ENCODE peak calls at places on chromosomes 1 and 21, in eight cellular contexts. Y is cardiac muscle cell; J is Peyer's patch; O is CD8-positive, alpha-beta T cell; N is sigmoid colon; S is lower lobe of right lung; F is tibial artery; L is esophagus squamous epithelium. W is an unnamed sample.

GRCh38 chr1:221292652-221293051 is 413.4 kb downstream of the HLX start:
- DNase-seq in L (no peak), J (no peak), N (no peak), Y (no peak), F (no peak), O (no peak), S (no peak), W (no peak)

GRCh38 chr1:55285849-55286248 is 70.7 kb upstream of the USP24 start:
- DNase-seq in L (no peak), Y (no peak), N (no peak), O (no peak), S (no peak), F (no peak), J (no peak), W (no peak)

GRCh38 chr21:41651396-41651795 is 115.5 kb downstream of the RIPK4 start:
- DNase-seq in S (no peak), L (no peak), J (peak; percentile 34), Y (no peak), O (no peak), F (peak; percentile 67), N (no peak), W (no peak)

GRCh38 chr1:90386899-90387334 is 330.2 kb downstream of the BARHL2 start:
- DNase-seq in F (no peak), J (no peak), N (no peak), Y (peak; percentile 45), S (no peak), L (no peak), O (no peak), W (no peak)

GRCh38 chr21:32604484-32604883 is 7.7 kb downstream of the CFAP298 start:
- DNase-seq in F (no peak), S (no peak), L (no peak), O (no peak), Y (no peak), J (no peak), N (no peak), W (no peak)

GRCh38 chr21:37153193-37153934 is 80.3 kb downstream of the TTC3 start:
- DNase-seq in Y (peak; percentile 88), L (no peak), N (no peak), S (no peak), O (no peak), J (no peak), F (no peak), W (no peak)

GRCh38 chr21:39313042-39313456 is 383 bp downstream of the BRWD1 start:
- DNase-seq in Y (no peak), O (peak; percentile 40), F (peak; percentile 66), S (no peak), J (peak; percentile 84), N (peak; percentile 70), L (no peak), W (no peak)

GRCh38 chr1:169511339-169512028 is 25.7 kb upstream of the SLC19A2 start:
- DNase-seq in J (no peak), F (peak; percentile 67), N (peak; percentile 80), S (no peak), Y (peak; percentile 90), L (no peak), O (no peak), W (no peak)

GRCh38 chr1:90393025-90393424 is 324.1 kb downstream of the BARHL2 start:
- DNase-seq in F (no peak), L (no peak), N (no peak), S (no peak), Y (no peak), J (no peak), O (no peak), W (no peak)

GRCh38 chr1:183105449-183105848 is 80.6 kb upstream of the LAMC2 start:
- DNase-seq in S (no peak), N (no peak), L (no peak), F (no peak), Y (peak; percentile 63), J (no peak), O (no peak), W (no peak)

GRCh38 chr1:46807046-46807972 is 8.5 kb downstream of the CYP4B1 start:
- DNase-seq in Y (no peak), S (no peak), N (no peak), O (no peak), F (no peak), J (no peak), L (no peak), W (no peak)

GRCh38 chr1:55284856-55285255 is 69.7 kb upstream of the USP24 start:
- DNase-seq in S (no peak), Y (peak; percentile 70), J (no peak), N (peak; percentile 76), F (no peak), L (no peak), O (no peak), W (no peak)

GRCh38 chr1:28518745-28519341 is 13.0 kb downstream of the RCC1 start:
- DNase-seq in L (no peak), Y (peak; percentile 15), O (peak; percentile 22), N (peak; percentile 68), J (no peak), S (no peak), F (no peak), W (peak; percentile 34)

GRCh38 chr1:62516600-62516999 is 79.8 kb downstream of the USP1 start:
- DNase-seq in L (no peak), O (no peak), S (no peak), N (no peak), F (no peak), J (no peak), Y (no peak), W (peak; percentile 14)

GRCh38 chr1:160373696-160374095 is 6.8 kb downstream of the NHLH1 start:
- DNase-seq in L (no peak), J (no peak), N (no peak), O (no peak), F (no peak), Y (no peak), S (no peak), W (no peak)

DNA sequence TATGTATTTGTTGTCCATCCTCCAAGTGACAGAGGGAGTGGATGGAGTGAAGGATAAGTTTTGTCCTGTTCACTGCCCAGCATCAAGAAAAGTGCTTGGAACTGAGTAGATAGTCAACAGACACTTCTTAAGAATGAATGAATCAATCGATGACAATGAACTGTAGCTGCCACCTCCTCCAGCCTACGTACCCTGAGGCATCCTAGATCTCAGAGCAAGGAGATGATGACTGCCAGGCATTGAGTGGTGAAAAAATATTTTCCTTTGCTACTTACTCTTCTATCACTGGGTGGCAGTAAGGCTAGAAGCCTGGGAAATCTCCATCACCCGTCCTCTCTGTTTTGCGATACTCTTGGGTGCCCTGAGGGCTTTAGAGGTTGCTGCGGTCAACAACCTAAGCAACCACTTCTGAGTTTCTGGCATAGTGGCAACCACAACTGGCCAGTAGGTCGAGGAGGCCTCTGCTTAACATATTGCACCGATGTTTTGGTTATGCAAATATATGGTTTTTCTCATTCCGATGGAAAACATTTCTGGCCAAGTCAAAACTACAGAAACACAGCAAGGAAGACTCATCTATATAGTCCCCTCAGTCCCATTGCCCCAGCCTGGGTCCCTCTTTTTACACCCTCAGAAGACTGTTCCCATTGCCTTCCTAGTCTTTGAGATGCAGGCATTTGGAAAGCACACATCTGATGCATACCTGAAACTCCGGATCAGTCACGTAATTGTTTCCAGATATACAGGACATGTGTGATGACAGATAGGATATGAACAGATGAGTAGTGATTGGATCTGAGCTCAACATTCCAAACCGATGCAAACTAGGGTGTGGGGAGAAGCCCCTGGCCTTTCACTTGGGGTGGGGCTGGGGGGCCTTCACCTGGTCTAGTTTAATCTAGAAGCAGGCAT is 136.8 kb downstream of the RUNX1 start:
- DNase-seq in S (no peak), J (no peak), F (no peak), O (no peak), Y (no peak), N (no peak), L (no peak), W (no peak)
- TF ChIP-seq CTCF in S (no peak), J (no peak), F (no peak), O (no peak), Y (no peak), N (no peak), L (no peak), W (no peak)

GRCh38 chr1:108068141-108068540 is 103.2 kb upstream of the VAV3 start:
- DNase-seq in S (no peak), Y (peak; percentile 46), N (no peak), L (no peak), O (no peak), F (no peak), J (no peak), W (no peak)
- H3K4me1 ChIP-seq in S (no peaks in the 10 kb centered on the region), Y (peaks cover 10% of the 10 kb centered on the region), N (peaks cover 5% of the 10 kb centered on the region), L (no peaks in the 10 kb centered on the region), O (peaks cover 8% of the 10 kb centered on the region), F (no peaks in the 10 kb centered on the region), J (no peaks in the 10 kb centered on the region), W (peaks cover 27% of the 10 kb centered on the region)

GRCh38 chr1:2594001-2594640 is 7.5 kb downstream of the PRXL2B start:
- DNase-seq in S (peak; percentile 79), Y (peak; percentile 64), L (no peak), O (no peak), J (peak; percentile 75), N (peak; percentile 70), F (peak; percentile 69), W (no peak)
- H3K4me3 ChIP-seq in S (peak overlapping the region; percentile 43), Y (no peak overlapping the region), L (peak overlapping the region; percentile 52), O (no peak overlapping the region), J (no peak overlapping the region), N (no peak overlapping the region), F (peak overlapping the region; percentile 17), W (no peak overlapping the region)

GRCh38 chr1:6603424-6603850 is 768 bp upstream of the KLHL21 start:
- DNase-seq in F (peak; percentile 87), L (no peak), S (peak; percentile 61), O (peak; percentile 58), Y (peak; percentile 84), J (peak; percentile 76), N (peak; percentile 89), W (peak; percentile 73)

GRCh38 chr1:6600410-6601048 is 2.1 kb downstream of the KLHL21 start:
- DNase-seq in S (no peak), N (no peak), O (no peak), L (no peak), J (no peak), F (no peak), Y (no peak), W (no peak)

GRCh38 chr1:6601049-6601864 is 1.4 kb downstream of the KLHL21 start:
- DNase-seq in O (peak; percentile 78), F (peak; percentile 95), J (peak; percentile 74), Y (peak; percentile 92), N (peak; percentile 94), S (peak; percentile 75), L (peak; percentile 71), W (no peak)

GRCh38 chr1:6602669-6603423 is at the start of gene KLHL21:
- DNase-seq in S (peak; percentile 93), O (peak; percentile 87), J (peak; percentile 93), F (peak; percentile 97), L (peak; percentile 57), N (peak; percentile 97), Y (peak; percentile 93), W (peak; percentile 86)

DNA sequence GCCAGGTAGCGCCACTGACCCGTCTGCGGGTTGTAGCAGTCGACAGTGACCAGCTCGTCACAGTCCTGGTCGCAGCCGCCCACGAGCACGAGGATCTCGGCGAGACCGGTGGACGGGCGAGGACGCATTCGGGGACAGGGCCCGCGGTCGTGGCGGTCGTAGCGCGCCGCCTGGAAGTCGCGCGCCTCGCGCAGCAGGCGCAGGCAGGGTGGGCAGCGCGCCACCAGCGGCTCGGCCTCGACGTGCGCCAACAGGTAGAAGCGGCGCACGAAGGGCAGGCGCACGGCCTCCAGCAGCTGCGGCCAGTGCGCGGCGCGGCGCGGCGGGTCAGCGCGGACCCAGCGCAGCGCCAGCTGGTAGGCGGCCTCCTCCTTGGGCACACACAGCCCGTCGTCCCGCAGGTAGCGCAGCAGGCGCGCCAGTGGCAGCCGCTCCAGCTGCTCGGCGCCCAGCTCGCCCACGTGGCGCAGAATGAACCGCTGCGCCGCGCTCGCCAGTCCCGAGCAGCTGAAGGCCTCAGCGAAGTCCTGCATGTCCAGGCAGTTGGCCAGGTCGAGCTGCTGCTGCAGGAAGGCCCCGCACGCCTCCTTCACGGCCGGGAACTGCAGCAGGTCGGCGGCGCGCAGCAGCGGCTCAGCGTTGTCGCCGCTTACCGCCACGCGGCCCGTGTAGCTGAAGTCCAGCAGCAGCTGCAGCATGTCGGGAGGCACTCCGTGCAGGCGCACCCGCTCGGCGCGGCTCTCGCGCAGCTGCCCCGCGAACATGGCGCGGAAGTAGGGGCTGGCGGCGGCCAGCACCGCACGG is 602 bp downstream of the KLHL21 start:
- DNase-seq in S (peak; percentile 67), L (no peak), Y (no peak), F (peak; percentile 82), O (peak; percentile 33), N (peak; percentile 82), J (peak; percentile 70), W (no peak)
- TF ChIP-seq CTCF in S (no peak), L (peak; percentile 2), Y (no peak), F (no peak), O (no peak), N (no peak), J (no peak), W (no peak)

W was measured in Caco-2.